ENCODE peak calls at places on chromosomes 3 and 15, in six cellular contexts. G is effector memory CD8-positive, alpha-beta T cell; F is activated B cell treated with CpG ODN at 0.5 μM for 24 hours; I is psoas muscle; E is T-cell; B is RWPE2. D is an unnamed sample.

GRCh38 chr15:90001062-90001682 is at the start of gene ZNF710:
- ATAC-seq in I (no peak), E (peak), G (peak), F (peak), B (no peak), D (peak)

GRCh38 chr15:67840747-67841634 is 1.1 kb upstream of the RNU6-1 start:
- ATAC-seq in B (peak), F (no peak), I (no peak), E (no peak), G (no peak), D (no peak)

GRCh38 chr15:99514306-99514705 is 51.5 kb upstream of the MEF2A start:
- ATAC-seq in B (no peak), G (no peak), E (no peak), F (peak), I (no peak), D (peak)

GRCh38 chr3:194572131-194572789 is 61.0 kb downstream of the TMEM44 start:
- ATAC-seq in G (no peak), B (peak), E (no peak), F (no peak), I (peak), D (no peak)

GRCh38 chr3:191959876-191960418 is 499.0 kb downstream of the PYDC2 start:
- ATAC-seq in F (no peak), I (no peak), G (no peak), E (no peak), B (no peak), D (no peak)

GRCh38 chr3:193262707-193263106 is 21.7 kb downstream of the PLAAT1 start:
- ATAC-seq in G (no peak), F (no peak), I (no peak), B (no peak), E (no peak), D (no peak)

GRCh38 chr15:38522922-38523321 is 41.7 kb downstream of the RASGRP1 start:
- ATAC-seq in B (no peak), I (no peak), F (no peak), G (no peak), E (no peak), D (no peak)

GRCh38 chr3:127954642-127955041 is 39.6 kb downstream of the KBTBD12 start:
- ATAC-seq in G (no peak), F (no peak), I (peak), B (no peak), E (no peak), D (no peak)

GRCh38 chr3:140931-141330 is 55.6 kb upstream of the CHL1 start:
- ATAC-seq in F (no peak), E (no peak), I (no peak), G (no peak), B (no peak), D (no peak)

GRCh38 chr15:35306361-35306981 is 221.4 kb upstream of the NANOGP8 start:
- ATAC-seq in G (no peak), F (no peak), B (peak), E (no peak), I (no peak), D (no peak)

GRCh38 chr3:70471464-70472342 is 159.3 kb upstream of the MDFIC2 start:
- ATAC-seq in B (no peak), F (no peak), G (no peak), I (no peak), E (no peak), D (no peak)

GRCh38 chr3:133932009-133932408 is 36.3 kb upstream of the RAB6B start:
- ATAC-seq in I (no peak), B (no peak), G (no peak), F (no peak), E (no peak), D (no peak)

GRCh38 chr3:125356140-125357026 is 18.7 kb downstream of the ZNF148 start:
- ATAC-seq in G (no peak), I (peak), F (no peak), E (peak), B (peak), D (peak)

GRCh38 chr3:23508464-23508863 is 297.3 kb upstream of the UBE2E1 start:
- ATAC-seq in G (no peak), E (no peak), I (no peak), B (no peak), F (no peak), D (no peak)

GRCh38 chr3:171138027-171138426 is 111.5 kb upstream of the SLC2A2 start:
- ATAC-seq in F (no peak), I (no peak), B (no peak), E (no peak), G (no peak), D (no peak)